ENCODE peak calls at places on chromosomes 2 and 18, in seven cellular contexts. G is CD8-positive, alpha-beta T cell; L is iris pigment epithelial cell; Q is BJ; D is heart left ventricle; Y is fibroblast of gingiva; Z is WERI-Rb-1. A is an unnamed sample.

GRCh38 chr2:134522856-134523460 is 195.8 kb downstream of the TMEM163 start:
- DNase-seq in Y (no peak), G (no peak), D (no peak), Z (peak; percentile 60), Q (no peak), L (no peak), A (no peak)

GRCh38 chr2:11864724-11865123 is 118.3 kb downstream of the LPIN1 start:
- DNase-seq in Y (no peak), G (no peak), L (no peak), Q (no peak), D (no peak), Z (no peak), A (no peak)

GRCh38 chr18:69946608-69947155 is 991 bp downstream of the CD226 start:
- DNase-seq in D (no peak), G (no peak), L (no peak), Q (no peak), Z (no peak), Y (no peak), A (no peak)

GRCh38 chr2:26534865-26535662 is 57.1 kb upstream of the OTOF start:
- DNase-seq in Y (no peak), G (no peak), Q (no peak), D (no peak), L (no peak), Z (no peak), A (no peak)

GRCh38 chr2:179842498-179843153 is 18.8 kb downstream of the ZNF385B start:
- DNase-seq in Z (peak; percentile 72), D (no peak), L (peak; percentile 10), G (no peak), Y (peak; percentile 12), Q (no peak), A (peak; percentile 42)

GRCh38 chr2:10220516-10221391 is 82.0 kb upstream of the HPCAL1 start:
- DNase-seq in Q (peak; percentile 4), L (peak; percentile 79), D (no peak), Y (peak; percentile 72), G (no peak), Z (no peak), A (peak; percentile 63)

GRCh38 chr2:160652236-160652635 is 158.6 kb upstream of the RBMS1 start:
- DNase-seq in D (no peak), Y (no peak), Z (no peak), G (peak; percentile 52), L (peak; percentile 23), Q (no peak), A (no peak)

GRCh38 chr18:55753643-55754255 is 165.8 kb upstream of the TCF4 start:
- DNase-seq in Z (no peak), D (no peak), L (peak; percentile 25), Y (no peak), Q (no peak), G (no peak), A (no peak)

GRCh38 chr2:43008388-43008787 is 216.0 kb upstream of the HAAO start:
- DNase-seq in Z (no peak), G (no peak), Y (no peak), Q (no peak), L (no peak), D (no peak), A (no peak)

GRCh38 chr2:233964581-233964980 is 47.4 kb downstream of the TRPM8 start:
- DNase-seq in Q (no peak), D (no peak), Y (no peak), G (no peak), L (no peak), Z (no peak), A (peak; percentile 46)

GRCh38 chr18:56327171-56327885 is 311.1 kb downstream of the TXNL1 start:
- DNase-seq in Z (no peak), Y (peak; percentile 65), D (no peak), L (no peak), G (no peak), Q (peak; percentile 48), A (peak; percentile 70)

GRCh38 chr2:240985881-240986786 is 12.3 kb upstream of the SNED1 start:
- DNase-seq in Y (no peak), L (no peak), Q (no peak), Z (no peak), D (no peak), G (no peak), A (no peak)

GRCh38 chr2:111626037-111626861 is 257.7 kb downstream of the ANAPC1 start:
- DNase-seq in G (no peak), Q (no peak), L (peak; percentile 72), Y (no peak), D (no peak), Z (no peak), A (peak; percentile 23)

GRCh38 chr2:17792515-17792914 is 23.7 kb upstream of the MSGN1 start:
- DNase-seq in G (no peak), L (no peak), Q (no peak), Y (peak; percentile 22), Z (no peak), D (no peak), A (peak; percentile 28)

A was measured in adipocyte.